ENCODE peak calls at places on chromosomes 6 and 20, in six cellular contexts. T is suprapubic skin; R is activated naive CD4-positive, alpha-beta T cell; I is HT1080; M is AML-193; D is natural killer cell. C is an unnamed sample.

GRCh38 chr20:48603116-48603818 is 224.5 kb downstream of the PREX1 start:
- DNase-seq in T (peak; percentile 19), R (no peak), I (no peak), M (no peak), D (no peak), C (no peak)

GRCh38 chr6:125533710-125534397 is 215.6 kb upstream of the HEY2 start:
- DNase-seq in T (no peak), R (no peak), I (peak; percentile 70), M (no peak), D (no peak), C (no peak)

GRCh38 chr6:14729186-14729871 is 516.5 kb upstream of the JARID2 start:
- DNase-seq in T (no peak), R (no peak), I (no peak), M (no peak), D (no peak), C (no peak)

GRCh38 chr6:10875026-10875425 is 6.8 kb downstream of the GCM2 start:
- DNase-seq in T (no peak), R (no peak), I (no peak), M (no peak), D (no peak), C (no peak)

GRCh38 chr6:135128268-135128914 is 52.7 kb upstream of the MYB start:
- DNase-seq in T (no peak), R (peak; percentile 2), I (no peak), M (no peak), D (peak; percentile 44), C (no peak)

GRCh38 chr6:16104624-16105023 is 24.3 kb upstream of the MYLIP start:
- DNase-seq in T (no peak), R (no peak), I (no peak), M (no peak), D (no peak), C (no peak)

GRCh38 chr6:153092082-153093013 is 38.7 kb downstream of the RGS17 start:
- DNase-seq in T (no peak), R (no peak), I (peak; percentile 95), M (no peak), D (no peak), C (no peak)

GRCh38 chr6:160911949-160912348 is 79.6 kb upstream of the MAP3K4 start:
- DNase-seq in T (no peak), R (no peak), I (no peak), M (no peak), D (no peak), C (no peak)

GRCh38 chr6:28943557-28944411 is 20.0 kb upstream of the TRIM27 start:
- DNase-seq in T (peak; percentile 73), R (peak; percentile 48), I (peak; percentile 84), M (no peak), D (peak; percentile 72), C (peak; percentile 70)

GRCh38 chr20:1440024-1440423 is 26.6 kb downstream of the NSFL1C start:
- DNase-seq in T (no peak), R (no peak), I (no peak), M (peak; percentile 23), D (no peak), C (no peak)

GRCh38 chr20:36726168-36726567 is 19.7 kb downstream of the NDRG3 start:
- DNase-seq in T (no peak), R (no peak), I (no peak), M (no peak), D (no peak), C (no peak)

GRCh38 chr6:80003841-80004198 is 629 bp upstream of the TTK start:
- DNase-seq in T (no peak), R (no peak), I (no peak), M (peak; percentile 68), D (peak; percentile 45), C (peak; percentile 2)

GRCh38 chr6:165662041-165662491 is 975 bp downstream of the PDE10A start:
- DNase-seq in T (no peak), R (no peak), I (peak; percentile 38), M (no peak), D (no peak), C (no peak)

GRCh38 chr6:137970368-137970767 is 103.3 kb downstream of the TNFAIP3 start:
- DNase-seq in T (no peak), R (no peak), I (no peak), M (no peak), D (no peak), C (no peak)

GRCh38 chr20:22691369-22692118 is 107.2 kb upstream of the FOXA2 start:
- DNase-seq in T (peak; percentile 84), R (peak; percentile 2), I (peak; percentile 67), M (peak; percentile 45), D (peak; percentile 32), C (peak; percentile 35)

GRCh38 chr6:161373905-161374451 is 100.1 kb upstream of the AGPAT4 start:
- DNase-seq in T (peak; percentile 79), R (peak; percentile 30), I (peak; percentile 70), M (peak; percentile 34), D (peak; percentile 71), C (no peak)

GRCh38 chr20:38604873-38605303 is 3.3 kb downstream of the ARHGAP40 start:
- DNase-seq in T (no peak), R (no peak), I (peak; percentile 87), M (no peak), D (no peak), C (no peak)

GRCh38 chr20:60135276-60135675 is 177.1 kb downstream of the CDH26 start:
- DNase-seq in T (no peak), R (no peak), I (no peak), M (no peak), D (no peak), C (no peak)

GRCh38 chr20:57004416-57004815 is 262.0 kb downstream of the BMP7 start:
- DNase-seq in T (no peak), R (no peak), I (no peak), M (no peak), D (no peak), C (no peak)

GRCh38 chr6:99603421-99604160 is 3.0 kb upstream of the PRDM13 start:
- DNase-seq in T (no peak), R (no peak), I (no peak), M (no peak), D (no peak), C (no peak)

GRCh38 chr6:150567823-150568383 is 31.8 kb upstream of the PLEKHG1 start:
- DNase-seq in T (no peak), R (no peak), I (peak; percentile 50), M (no peak), D (no peak), C (no peak)

GRCh38 chr6:138972226-138972665 is 15.8 kb downstream of the REPS1 start:
- DNase-seq in T (no peak), R (no peak), I (peak; percentile 23), M (no peak), D (no peak), C (no peak)

GRCh38 chr6:121479486-121480098 is 44.1 kb downstream of the GJA1 start:
- DNase-seq in T (no peak), R (no peak), I (no peak), M (no peak), D (no peak), C (no peak)

GRCh38 chr6:170459451-170459850 is 93.7 kb downstream of the PSMB1 start:
- DNase-seq in T (no peak), R (no peak), I (peak; percentile 75), M (no peak), D (peak; percentile 71), C (no peak)

GRCh38 chr20:50834599-50835005 is 39.7 kb downstream of the BCAS4 start:
- DNase-seq in T (no peak), R (no peak), I (no peak), M (no peak), D (no peak), C (no peak)

GRCh38 chr6:106158816-106159215 is 72.7 kb downstream of the PRDM1 start:
- DNase-seq in T (no peak), R (no peak), I (no peak), M (no peak), D (no peak), C (no peak)

GRCh38 chr6:139017227-139017626 is 11.3 kb upstream of the ABRACL start:
- DNase-seq in T (no peak), R (no peak), I (no peak), M (no peak), D (no peak), C (no peak)

GRCh38 chr20:58772786-58773185 is 77.9 kb downstream of the GNAS-AS1 start:
- DNase-seq in T (no peak), R (no peak), I (no peak), M (no peak), D (no peak), C (no peak)

GRCh38 chr6:124073021-124073420 is 269.4 kb downstream of the NKAIN2 start:
- DNase-seq in T (no peak), R (no peak), I (no peak), M (no peak), D (no peak), C (no peak)

GRCh38 chr6:43938178-43939101 is 168.4 kb downstream of the VEGFA start:
- DNase-seq in T (peak; percentile 39), R (no peak), I (no peak), M (no peak), D (no peak), C (no peak)

GRCh38 chr6:38640216-38640909 is 634 bp upstream of the BTBD9 start:
- DNase-seq in T (peak; percentile 58), R (no peak), I (no peak), M (no peak), D (no peak), C (no peak)

GRCh38 chr6:13268914-13269532 is 59.3 kb downstream of the TBC1D7 start:
- DNase-seq in T (no peak), R (no peak), I (peak; percentile 50), M (no peak), D (no peak), C (no peak)